ENCODE peak calls at places on chromosomes 3 and 15, in four cellular contexts. O is mesendoderm, B is H1, Z is IMR-90. E is an unnamed sample.

GRCh38 chr3:157112536-157112935 is 47.4 kb downstream of the CCNL1 start:
- DNase-seq in O (no peak), B (no peak), Z (no peak), E (no peak)

GRCh38 chr3:126399348-126399730 is 4.6 kb downstream of the CFAP100 start:
- DNase-seq in O (no peak), B (no peak), Z (no peak), E (no peak)

GRCh38 chr3:105868450-105868744 is 415 bp downstream of the CBLB start:
- DNase-seq in O (peak; percentile 75), B (peak; percentile 66), Z (peak; percentile 52), E (peak; percentile 54)

GRCh38 chr3:24521306-24522154 is 26.9 kb upstream of the THRB start:
- DNase-seq in O (peak; percentile 67), B (peak; percentile 65), Z (no peak), E (peak; percentile 55)

GRCh38 chr3:97863775-97864174 is 42.0 kb downstream of the CRYBG3 start:
- DNase-seq in O (no peak), B (no peak), Z (no peak), E (no peak)

GRCh38 chr15:59237854-59238252 is 31.2 kb downstream of the LDHAL6B start:
- DNase-seq in O (no peak), B (no peak), Z (no peak), E (no peak)

GRCh38 chr3:171064461-171064860 is 37.9 kb upstream of the SLC2A2 start:
- DNase-seq in O (no peak), B (no peak), Z (no peak), E (no peak)

GRCh38 chr3:47323431-47324277 is 40.9 kb downstream of the KLHL18 start:
- DNase-seq in O (peak; percentile 50), B (no peak), Z (peak; percentile 35), E (peak; percentile 21)

GRCh38 chr15:71889385-71889784 is 79.0 kb downstream of the NR2E3 start:
- DNase-seq in O (no peak), B (no peak), Z (no peak), E (no peak)

GRCh38 chr3:110528305-110529121 is 543.1 kb upstream of the NECTIN3 start:
- DNase-seq in O (no peak), B (no peak), Z (peak; percentile 8), E (no peak)

GRCh38 chr15:42549052-42549491 is 434 bp downstream of the HAUS2 start:
- DNase-seq in O (peak; percentile 62), B (no peak), Z (peak; percentile 12), E (no peak)

GRCh38 chr3:113805249-113805648 is 33.3 kb upstream of the GRAMD1C start:
- DNase-seq in O (no peak), B (no peak), Z (no peak), E (no peak)

GRCh38 chr3:69099576-69099975 is 14.8 kb downstream of the ARL6IP5 start:
- DNase-seq in O (no peak), B (no peak), Z (no peak), E (no peak)

GRCh38 chr3:71240035-71240434 is 343.5 kb downstream of the FOXP1 start:
- DNase-seq in O (no peak), B (no peak), Z (no peak), E (no peak)

GRCh38 chr3:98961161-98962155 is 60.0 kb upstream of the DCBLD2 start:
- DNase-seq in O (no peak), B (no peak), Z (peak; percentile 88), E (no peak)

GRCh38 chr15:92807971-92808571 is 92.1 kb upstream of the CHD2 start:
- DNase-seq in O (peak; percentile 61), B (no peak), Z (no peak), E (no peak)

GRCh38 chr15:50113187-50113505 is 5.9 kb downstream of the ATP8B4 start:
- DNase-seq in O (no peak), B (no peak), Z (no peak), E (no peak)

GRCh38 chr3:88742066-88742465 is 365.4 kb upstream of the EPHA3 start:
- DNase-seq in O (no peak), B (no peak), Z (no peak), E (no peak)

GRCh38 chr3:37986479-37987314 is 3.9 kb upstream of the VILL start:
- DNase-seq in O (peak; percentile 63), B (no peak), Z (no peak), E (no peak)

GRCh38 chr3:111069974-111070751 is 1.5 kb upstream of the NECTIN3 start:
- DNase-seq in O (peak; percentile 44), B (no peak), Z (peak; percentile 30), E (no peak)

GRCh38 chr3:4581905-4582611 is 88.9 kb downstream of the ITPR1 start:
- DNase-seq in O (no peak), B (no peak), Z (no peak), E (no peak)

GRCh38 chr3:192817053-192817452 is 89.7 kb upstream of the FGF12 start:
- DNase-seq in O (no peak), B (no peak), Z (peak; percentile 86), E (no peak)
- H4K5ac ChIP-seq in O (no peak overlapping the region), B (no peak overlapping the region), Z (no peak overlapping the region), E (no peak overlapping the region)

GRCh38 chr3:127622031-127622430 is 7.0 kb upstream of the PODXL2 start:
- DNase-seq in O (no peak), B (no peak), Z (no peak), E (no peak)
- H4K5ac ChIP-seq in O (no peak overlapping the region), B (no peak overlapping the region), Z (no peak overlapping the region), E (no peak overlapping the region)

GRCh38 chr15:88476635-88477038 is 9.1 kb downstream of the MRPS11 start:
- DNase-seq in O (peak; percentile 79), B (no peak), Z (peak; percentile 55), E (peak; percentile 65)
- H4K5ac ChIP-seq in O (no peak overlapping the region), B (no peak overlapping the region), Z (no peak overlapping the region), E (no peak overlapping the region)

GRCh38 chr3:194588236-194588635 is 45.0 kb downstream of the TMEM44 start:
- DNase-seq in O (no peak), B (no peak), Z (no peak), E (no peak)
- H4K5ac ChIP-seq in O (no peak overlapping the region), B (no peak overlapping the region), Z (no peak overlapping the region), E (no peak overlapping the region)

GRCh38 chr3:58190882-58191281 is 19.9 kb downstream of the DNASE1L3 start:
- DNase-seq in O (no peak), B (no peak), Z (no peak), E (no peak)

GRCh38 chr3:58189691-58190090 is 21.1 kb downstream of the DNASE1L3 start:
- DNase-seq in O (no peak), B (no peak), Z (no peak), E (no peak)

GRCh38 chr3:58188173-58188564 is 22.6 kb downstream of the DNASE1L3 start:
- DNase-seq in O (peak; percentile 63), B (no peak), Z (no peak), E (no peak)

GRCh38 chr3:58190291-58190690 is 20.5 kb downstream of the DNASE1L3 start:
- DNase-seq in O (no peak), B (no peak), Z (no peak), E (no peak)

DNA sequence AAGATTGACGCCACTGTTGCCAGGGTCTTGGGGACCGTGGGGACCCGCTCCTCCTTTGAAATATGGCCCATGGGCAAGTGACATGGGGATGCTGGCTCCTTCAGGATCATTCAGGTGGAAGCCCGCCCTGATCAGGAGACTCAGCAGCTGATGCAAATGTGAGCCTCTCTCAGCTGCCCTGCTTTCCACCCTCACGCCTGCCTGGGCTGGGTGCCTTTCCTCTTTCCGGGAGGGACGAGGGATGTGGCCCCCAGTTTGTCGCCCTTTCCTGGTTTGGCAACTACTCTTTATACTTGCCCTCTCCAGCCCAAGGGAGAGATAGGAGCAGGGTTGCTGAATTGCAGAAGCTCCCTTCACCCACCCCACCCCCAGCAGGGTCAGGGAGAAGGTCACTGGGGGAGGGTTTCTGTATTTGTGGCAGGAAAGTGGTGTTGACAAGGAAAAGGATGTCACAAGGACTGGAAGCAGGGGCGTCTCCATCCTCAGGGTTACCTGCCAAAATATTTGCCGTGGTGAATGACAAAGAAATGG is 21.8 kb downstream of the DNASE1L3 start:
- DNase-seq in O (no peak), B (no peak), Z (no peak), E (no peak)
- H4K5ac ChIP-seq in O (no peak overlapping the region), B (no peak overlapping the region), Z (no peak overlapping the region), E (no peak overlapping the region)

GRCh38 chr15:53328341-53328740 is 431.1 kb downstream of the WDR72 start:
- DNase-seq in O (peak; percentile 39), B (no peak), Z (no peak), E (no peak)

GRCh38 chr15:53323197-53323596 is 436.3 kb downstream of the WDR72 start:
- DNase-seq in O (peak; percentile 51), B (no peak), Z (no peak), E (no peak)
- H4K5ac ChIP-seq in O (no peak overlapping the region), B (no peak overlapping the region), Z (no peak overlapping the region), E (no peak overlapping the region)

DNA sequence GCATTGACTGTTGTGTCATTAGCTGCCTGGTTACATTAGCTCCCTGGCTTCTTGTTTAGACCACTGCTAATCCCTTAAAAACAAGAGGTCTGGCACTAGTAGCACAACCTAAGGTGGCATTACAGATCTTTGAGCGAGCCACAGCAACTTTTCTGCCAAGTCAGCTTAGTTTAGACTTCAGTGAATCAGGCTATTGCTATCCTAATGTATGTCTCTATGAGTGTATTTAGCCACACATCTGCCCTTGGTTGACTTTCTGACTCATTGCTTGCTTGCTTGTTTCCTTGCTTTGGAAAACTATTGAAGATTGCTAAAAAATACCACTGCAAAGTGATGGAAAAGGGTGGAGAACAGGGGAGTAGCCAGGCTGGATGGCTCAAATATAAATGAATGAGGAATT is 50.2 kb downstream of the CHP1 start:
- DNase-seq in O (no peak), B (no peak), Z (peak; percentile 92), E (no peak)
- H4K5ac ChIP-seq in O (no peak overlapping the region), B (no peak overlapping the region), Z (no peak overlapping the region), E (no peak overlapping the region)

GRCh38 chr3:167823738-167824137 is 88.2 kb downstream of the SERPINI1 start:
- DNase-seq in O (no peak), B (no peak), Z (no peak), E (no peak)
- H4K5ac ChIP-seq in O (no peak overlapping the region), B (no peak overlapping the region), Z (no peak overlapping the region), E (no peak overlapping the region)

DNA sequence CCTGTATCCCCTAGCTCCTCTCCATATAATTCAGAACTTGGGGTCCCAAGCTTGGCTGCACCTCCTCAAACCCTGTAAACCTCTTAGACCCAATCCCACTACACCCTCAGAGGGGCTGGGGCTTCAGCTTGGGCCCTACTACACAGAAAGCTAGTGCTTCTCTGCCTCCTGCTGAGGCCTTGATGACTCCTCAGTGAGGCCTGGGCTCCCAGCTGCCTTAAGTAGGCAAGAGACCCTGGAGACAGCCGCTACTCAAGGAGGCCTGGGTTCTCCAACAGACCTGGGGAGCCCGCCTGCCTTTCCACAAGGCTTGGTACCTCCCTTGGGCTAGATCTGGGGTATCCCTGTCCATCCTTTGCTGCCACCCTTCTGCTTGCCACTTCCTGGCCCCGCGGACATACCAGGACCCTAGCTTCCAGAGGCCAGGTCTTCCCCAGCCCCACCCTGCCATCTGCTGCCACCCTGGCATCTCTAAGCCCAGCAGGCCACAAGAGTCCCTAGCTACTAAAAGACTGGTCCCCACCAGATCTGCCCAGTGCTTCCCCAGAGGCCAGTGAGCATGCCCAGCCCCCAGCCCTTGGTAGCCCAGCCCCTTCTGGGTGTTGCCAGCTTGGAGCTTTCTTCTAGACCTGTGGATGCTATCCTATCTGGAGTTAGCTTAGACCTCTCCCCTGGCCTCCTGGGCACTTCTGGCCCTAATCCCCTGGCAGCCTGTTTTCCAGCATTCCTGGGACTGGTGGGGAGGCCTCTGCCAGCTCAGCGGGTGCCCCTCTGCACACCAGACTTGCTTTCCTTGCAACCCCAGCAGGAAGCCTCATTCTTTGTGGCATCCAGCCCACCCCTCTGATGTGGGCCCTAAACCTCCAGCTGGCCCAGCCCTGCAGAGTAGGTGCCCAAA is 13.7 kb downstream of the C15orf39 start:
- DNase-seq in O (no peak), B (peak; percentile 58), Z (no peak), E (no peak)
- H4K5ac ChIP-seq in O (no peak overlapping the region), B (no peak overlapping the region), Z (no peak overlapping the region), E (no peak overlapping the region)

E was measured in H9.